ENCODE peak calls at places on chromosomes 6 and 20, in nine cellular contexts. C is prostate gland; U is psoas muscle; L is ascending aorta; G is GM12878; B is adrenal gland; S is heart right ventricle; Q is stomach; J is CD8-positive, alpha-beta T cell. P is an unnamed sample.

GRCh38 chr20:38825901-38826625 is 20.6 kb downstream of the PPP1R16B start:
- DNase-seq in Q (no peak), G (no peak), L (no peak), S (no peak), J (no peak), C (no peak), U (no peak), B (no peak), P (peak; percentile 18)

GRCh38 chr6:16276991-16277981 is 38.9 kb downstream of the GMPR start:
- DNase-seq in U (peak; percentile 95), B (peak; percentile 70), L (peak; percentile 86), Q (peak; percentile 73), C (peak; percentile 65), G (no peak), S (peak; percentile 70), J (no peak), P (peak; percentile 17)

GRCh38 chr20:61875221-61875885 is 190.3 kb downstream of the TAF4 start:
- DNase-seq in C (no peak), L (no peak), B (no peak), U (no peak), Q (no peak), J (no peak), G (no peak), S (peak; percentile 4), P (no peak)

GRCh38 chr20:36175016-36175415 is 20.5 kb downstream of the EPB41L1 start:
- DNase-seq in J (no peak), B (no peak), U (no peak), C (no peak), S (no peak), L (no peak), G (no peak), Q (no peak), P (no peak)

GRCh38 chr6:5958948-5959347 is 47.8 kb downstream of the NRN1 start:
- DNase-seq in C (no peak), J (no peak), Q (no peak), L (no peak), U (no peak), B (no peak), G (no peak), S (no peak), P (no peak)

GRCh38 chr6:79377830-79378460 is 143.5 kb upstream of the HMGN3 start:
- DNase-seq in B (peak; percentile 33), J (no peak), S (no peak), U (no peak), L (no peak), C (no peak), G (no peak), Q (no peak), P (no peak)

GRCh38 chr6:29965873-29966601 is 23.7 kb downstream of the HLA-A start:
- DNase-seq in J (peak; percentile 46), C (peak; percentile 57), Q (peak; percentile 92), L (peak; percentile 55), B (peak; percentile 95), S (peak; percentile 79), G (peak; percentile 62), U (peak; percentile 90), P (peak; percentile 88)

GRCh38 chr6:18893540-18894269 is 506.6 kb downstream of the RNF144B start:
- DNase-seq in Q (peak; percentile 28), L (no peak), J (no peak), B (no peak), S (no peak), U (no peak), C (no peak), G (no peak), P (peak; percentile 8)

GRCh38 chr6:43768983-43769525 is 957 bp upstream of the VEGFA start:
- DNase-seq in L (peak; percentile 50), Q (no peak), C (no peak), S (peak; percentile 76), U (peak; percentile 76), J (no peak), B (peak; percentile 57), G (no peak), P (peak; percentile 40)

GRCh38 chr6:42103753-42104094 is 38.7 kb downstream of the C6orf132 start:
- DNase-seq in U (no peak), Q (no peak), J (no peak), S (no peak), G (no peak), L (no peak), C (no peak), B (no peak), P (no peak)

GRCh38 chr6:16725145-16725864 is 36.0 kb downstream of the ATXN1 start:
- DNase-seq in G (no peak), S (no peak), C (no peak), J (no peak), U (no peak), L (no peak), Q (no peak), B (no peak), P (no peak)

GRCh38 chr6:157228421-157229218 is 94.7 kb downstream of the TMEM242 start:
- DNase-seq in B (peak; percentile 30), U (no peak), Q (no peak), G (no peak), L (no peak), C (no peak), S (no peak), J (no peak), P (no peak)

GRCh38 chr20:23404196-23404595 is 17.1 kb downstream of the NAPB start:
- DNase-seq in J (no peak), S (no peak), L (no peak), U (no peak), Q (no peak), B (no peak), C (no peak), G (no peak), P (no peak)

GRCh38 chr20:9306521-9306920 is 207.9 kb upstream of the LAMP5 start:
- DNase-seq in Q (no peak), B (no peak), J (no peak), G (no peak), U (no peak), L (no peak), C (peak; percentile 64), S (no peak), P (no peak)

GRCh38 chr6:41503841-41504525 is 42.2 kb upstream of the FOXP4 start:
- DNase-seq in J (no peak), Q (no peak), S (no peak), G (no peak), C (no peak), L (no peak), B (no peak), U (no peak), P (peak; percentile 45)

GRCh38 chr6:142728367-142728766 is 216.6 kb downstream of the HIVEP2 start:
- DNase-seq in U (no peak), B (no peak), L (no peak), G (no peak), J (no peak), C (peak; percentile 35), Q (no peak), S (no peak), P (peak; percentile 20)

GRCh38 chr6:47096233-47096887 is 54.2 kb upstream of the ADGRF1 start:
- DNase-seq in U (no peak), L (no peak), G (no peak), S (no peak), Q (no peak), C (no peak), B (no peak), J (no peak), P (no peak)

GRCh38 chr6:105545947-105546710 is 143.2 kb upstream of the PREP start:
- DNase-seq in G (no peak), S (no peak), U (no peak), Q (no peak), B (no peak), C (no peak), L (no peak), J (no peak), P (no peak)

DNA sequence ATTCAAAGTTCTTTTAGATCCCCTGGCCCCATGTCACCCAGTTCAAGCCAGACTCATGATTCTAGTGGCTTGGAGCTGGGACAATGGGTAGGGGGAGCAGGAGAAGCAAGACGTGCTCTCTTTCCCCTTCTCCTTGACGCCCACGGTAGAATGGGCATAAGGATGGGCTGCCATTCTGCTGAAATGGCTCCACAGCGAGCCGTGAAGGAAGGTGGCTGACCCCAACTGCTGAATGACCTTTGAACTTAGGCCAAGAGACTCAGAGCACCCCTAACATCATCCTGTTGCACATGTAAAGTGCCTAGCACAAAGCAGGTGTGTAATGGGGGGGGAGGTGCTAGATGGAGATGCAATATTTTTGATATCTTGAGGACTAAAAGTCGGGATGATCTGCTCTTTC is 15.8 kb upstream of the PTPN1 start:
- DNase-seq in B (no peak), C (no peak), L (no peak), J (no peak), Q (no peak), S (no peak), U (no peak), G (no peak), P (no peak)
- H3K4me1 ChIP-seq in B (no peaks in the 10 kb centered on the region), C (no peaks in the 10 kb centered on the region), L (no peaks in the 10 kb centered on the region), J (no peaks in the 10 kb centered on the region), Q (no peaks in the 10 kb centered on the region), S (no peaks in the 10 kb centered on the region), U (no peaks in the 10 kb centered on the region), G (peaks cover 37% of the 10 kb centered on the region), P (no peaks in the 10 kb centered on the region)

GRCh38 chr20:24781061-24781980 is 167.7 kb upstream of the CST7 start:
- DNase-seq in S (no peak), L (no peak), B (no peak), Q (no peak), C (no peak), J (no peak), G (no peak), U (peak; percentile 23), P (peak; percentile 16)
- TF ChIP-seq CTCF in S (peak; percentile 44), L (no peak), B (no peak), Q (peak; percentile 33), C (no peak), J (no peak), G (peak; percentile 41), U (peak; percentile 15), P (peak; percentile 45)

GRCh38 chr20:31675828-31676533 is 38.3 kb downstream of the COX4I2 start:
- DNase-seq in S (no peak), J (no peak), C (no peak), Q (no peak), L (no peak), U (no peak), G (no peak), B (no peak), P (no peak)
- H3K4me1 ChIP-seq in S (peaks cover 100% of the 10 kb centered on the region), J (peaks cover 53% of the 10 kb centered on the region), C (peaks cover 32% of the 10 kb centered on the region), Q (peaks cover 75% of the 10 kb centered on the region), L (peaks cover 94% of the 10 kb centered on the region), U (peaks cover 67% of the 10 kb centered on the region), G (peaks cover 30% of the 10 kb centered on the region), B (peaks cover 51% of the 10 kb centered on the region), P (peaks cover 86% of the 10 kb centered on the region)

GRCh38 chr6:34068462-34069044 is 77.3 kb downstream of the GRM4 start:
- DNase-seq in S (no peak), L (no peak), J (no peak), C (no peak), B (no peak), G (no peak), U (no peak), Q (no peak), P (no peak)

GRCh38 chr6:34065470-34066283 is 80.2 kb downstream of the GRM4 start:
- DNase-seq in L (no peak), B (no peak), Q (no peak), S (peak; percentile 61), G (no peak), C (peak; percentile 34), J (no peak), U (no peak), P (no peak)

GRCh38 chr6:34066284-34066571 is 79.7 kb downstream of the GRM4 start:
- DNase-seq in U (no peak), B (no peak), G (no peak), C (no peak), S (no peak), Q (no peak), L (no peak), J (no peak), P (no peak)

GRCh38 chr6:34066772-34067770 is 78.8 kb downstream of the GRM4 start:
- DNase-seq in J (no peak), C (no peak), L (no peak), B (no peak), Q (no peak), S (no peak), U (no peak), G (no peak), P (no peak)

GRCh38 chr6:34067814-34068213 is 78.1 kb downstream of the GRM4 start:
- DNase-seq in S (no peak), Q (no peak), L (no peak), U (no peak), G (no peak), C (no peak), J (no peak), B (no peak), P (no peak)
- TF ChIP-seq CTCF in S (no peak), Q (no peak), L (no peak), U (no peak), G (peak; percentile 26), C (no peak), J (no peak), B (no peak), P (no peak)

P was measured in body of pancreas.